ENCODE peak calls at places on chromosome 22, in five cellular contexts. J is keratinocyte, Z is NCI-H1417, P is T-helper 1 cell, S is stomach. R is an unnamed sample.

GRCh38 chr22:17007852-17008731 is at the start of gene GAB4:
- DNase-seq in J (no peak), Z (no peak), P (no peak), S (no peak), R (no peak)

GRCh38 chr22:44219101-44219870 is 38.6 kb downstream of the PARVG start:
- DNase-seq in J (no peak), Z (no peak), P (no peak), S (no peak), R (no peak)

GRCh38 chr22:48088226-48088625 is 1325.8 kb downstream of the TBC1D22A start:
- DNase-seq in J (no peak), Z (no peak), P (no peak), S (no peak), R (no peak)

GRCh38 chr22:44485494-44485893 is 12.5 kb downstream of the RTL6 start:
- DNase-seq in J (no peak), Z (no peak), P (no peak), S (no peak), R (no peak)

GRCh38 chr22:49439373-49439772 is 388.3 kb downstream of the BRD1 start:
- DNase-seq in J (no peak), Z (no peak), P (no peak), S (no peak), R (no peak)

GRCh38 chr22:18076060-18076497 is 1.7 kb upstream of the PEX26 start:
- DNase-seq in J (no peak), Z (peak), P (peak), S (peak), R (peak)

GRCh38 chr22:29269731-29270474 is 1.8 kb downstream of the EWSR1 start:
- DNase-seq in J (no peak), Z (no peak), P (no peak), S (no peak), R (no peak)

GRCh38 chr22:44601189-44601588 is 100.8 kb upstream of the PRR5 start:
- DNase-seq in J (no peak), Z (no peak), P (no peak), S (no peak), R (no peak)

GRCh38 chr22:48581821-48582469 is 1245.7 kb downstream of the BRD1 start:
- DNase-seq in J (no peak), Z (no peak), P (no peak), S (no peak), R (no peak)

R was measured in NCI-H1105.